ENCODE peak calls at places on chromosomes 2 and 18, in four cellular contexts. C is HepG2, R is K562, U is GM12878. L is an unnamed sample.

GRCh38 chr2:219124379-219125110 is 36.1 kb downstream of the NHEJ1 start:
- DNase-seq in C (no peak), R (peak), U (no peak), L (no peak)

GRCh38 chr2:181859123-181859522 is 32.4 kb upstream of the ITPRID2 start:
- DNase-seq in C (no peak), R (no peak), U (no peak), L (no peak)

GRCh38 chr18:51051105-51051712 is 21.2 kb downstream of the SMAD4 start:
- DNase-seq in C (peak), R (peak), U (no peak), L (peak)

GRCh38 chr2:32851777-32852439 is 94.8 kb upstream of the LTBP1 start:
- DNase-seq in R (no peak), U (no peak), C (no peak), L (no peak)

GRCh38 chr18:46843372-46843771 is 73.9 kb downstream of the PIAS2 start:
- DNase-seq in R (no peak), U (no peak), C (no peak), L (no peak)

GRCh38 chr18:12049983-12050811 is 43.4 kb upstream of the ANKRD62 start:
- DNase-seq in C (no peak), R (no peak), U (peak), L (no peak)

GRCh38 chr2:64537991-64538390 is 13.9 kb downstream of the AFTPH start:
- DNase-seq in C (no peak), R (no peak), U (no peak), L (no peak)

GRCh38 chr2:70784320-70784719 is 6.1 kb downstream of the FIGLA start:
- DNase-seq in C (no peak), U (no peak), R (no peak), L (no peak)

GRCh38 chr2:100056478-100056877 is 85.9 kb downstream of the AFF3 start:
- DNase-seq in U (no peak), R (no peak), C (no peak), L (no peak)

GRCh38 chr18:49745051-49746014 is 68.0 kb downstream of the ACAA2 start:
- DNase-seq in R (no peak), U (no peak), C (no peak), L (no peak)

GRCh38 chr18:49751427-49752094 is 61.8 kb downstream of the ACAA2 start:
- DNase-seq in U (no peak), C (no peak), R (no peak), L (no peak)

GRCh38 chr18:49749563-49749962 is 63.8 kb downstream of the ACAA2 start:
- DNase-seq in C (no peak), R (no peak), U (no peak), L (no peak)

GRCh38 chr18:49744395-49744987 is 68.8 kb downstream of the ACAA2 start:
- DNase-seq in R (no peak), U (no peak), C (no peak), L (no peak)

GRCh38 chr18:49747876-49748275 is 65.5 kb downstream of the ACAA2 start:
- DNase-seq in U (no peak), C (no peak), R (no peak), L (no peak)
- TF ChIP-seq SP1 in U (no peak), C (no peak), R (no peak), L (no peak)

DNA sequence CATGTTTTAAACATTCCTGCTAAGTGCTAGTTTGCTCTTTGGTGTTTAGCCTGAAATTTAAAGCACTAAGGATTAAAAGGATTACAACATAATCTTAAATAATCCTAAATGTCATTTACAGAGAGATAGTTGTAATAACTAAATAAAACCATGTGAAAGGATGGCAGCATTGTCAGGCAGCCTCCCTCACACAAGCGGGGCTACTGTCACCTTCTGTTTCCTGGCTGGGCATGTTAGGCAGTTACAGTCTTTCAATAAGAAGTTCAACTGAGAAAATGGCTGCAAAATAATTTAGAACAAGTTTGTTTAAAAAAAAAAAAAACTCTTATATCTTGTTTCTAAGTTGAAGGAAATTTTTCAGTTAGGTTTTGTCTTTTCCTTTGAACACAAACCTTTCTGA is 124.9 kb downstream of the ARHGAP15 start:
- DNase-seq in C (no peak), U (no peak), R (no peak), L (no peak)
- TF ChIP-seq FOXK2 in C (no peak), U (no peak), R (no peak), L (no peak)

DNA sequence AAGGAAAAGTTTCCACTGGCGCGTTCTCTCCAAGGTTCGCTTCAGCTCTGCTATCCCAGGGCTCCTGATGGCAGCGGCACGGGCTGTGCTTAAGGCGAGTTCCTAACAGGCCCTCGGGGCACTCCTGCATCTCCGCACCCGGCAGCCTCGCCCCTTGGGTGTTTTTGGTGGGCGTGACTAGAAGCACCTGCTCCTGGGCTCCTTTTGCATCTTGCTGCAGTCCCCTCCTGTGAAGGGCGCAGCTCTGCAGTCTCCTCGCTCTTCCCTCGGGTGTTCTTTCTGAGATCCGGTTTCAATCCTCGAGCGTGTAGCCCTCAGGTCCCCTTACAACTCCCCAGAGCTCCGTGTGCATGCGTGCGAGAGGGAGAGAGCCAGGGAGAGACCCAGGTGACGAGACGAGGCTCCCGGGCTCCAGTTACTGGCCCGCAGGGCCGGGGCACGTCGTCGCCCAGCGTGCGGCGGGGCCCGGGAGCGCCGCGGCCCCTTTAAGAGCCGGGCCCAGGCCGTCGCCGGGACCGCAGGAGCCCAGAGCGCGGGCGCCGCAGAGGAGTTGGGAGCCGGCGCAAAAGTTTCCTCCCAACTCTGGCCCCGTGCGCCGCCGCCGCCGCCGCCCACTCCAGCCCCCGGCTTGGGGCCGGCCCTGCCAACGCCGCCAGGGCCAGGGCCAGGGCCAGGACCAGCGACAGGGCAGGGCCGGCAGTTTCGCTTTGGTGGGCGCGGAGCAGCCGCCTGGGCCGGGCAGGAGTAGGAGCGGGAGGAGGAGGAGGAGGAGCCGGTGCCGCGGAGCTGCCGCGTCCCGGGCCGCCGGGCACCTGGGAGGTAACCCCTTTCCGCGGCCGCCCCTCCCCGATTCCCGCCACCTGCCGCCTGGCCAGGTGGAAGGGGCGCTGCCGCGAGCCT is at the start of gene PARD3B:
- DNase-seq in C (peak), R (peak), U (no peak), L (peak)
- TF ChIP-seq SP1 in C (no peak), R (no peak), U (no peak), L (no peak)

GRCh38 chr2:208025814-208026184 is 472 bp upstream of the PLEKHM3 start:
- DNase-seq in R (no peak), C (no peak), U (no peak), L (peak)
- TF ChIP-seq FOXK2 in R (no peak), C (no peak), U (no peak), L (no peak)

L was measured in HEK293T.